ENCODE peak calls at places on chromosomes 3 and 15, in ten cellular contexts. One of them, this sample, is unnamed.

GRCh38 chr3:63979093-63979492 is 44.2 kb downstream of the PSMD6 start:
- DNase-seq in body of pancreas: peak; percentile 35
- DNase-seq in nephron progenitor cell: no peak
- DNase-seq in fibroblast of mammary gland: peak; percentile 26
- DNase-seq in testis: no peak
- DNase-seq in AG09309: no peak
- DNase-seq in osteocyte: no peak
- DNase-seq in A549: no peak
- DNase-seq in cardiac fibroblast: peak; percentile 37
- DNase-seq in pancreas: no peak
- DNase-seq in this sample: peak; percentile 47

GRCh38 chr3:184685055-184685454 is 26.8 kb downstream of the MAGEF1 start:
- DNase-seq in AG09309: no peak
- DNase-seq in fibroblast of mammary gland: no peak
- DNase-seq in A549: no peak
- DNase-seq in testis: no peak
- DNase-seq in osteocyte: no peak
- DNase-seq in pancreas: peak; percentile 41
- DNase-seq in body of pancreas: no peak
- DNase-seq in cardiac fibroblast: no peak
- DNase-seq in nephron progenitor cell: no peak
- DNase-seq in this sample: no peak

GRCh38 chr15:49495993-49496747 is 73.1 kb downstream of the FGF7 start:
- DNase-seq in testis: no peak
- DNase-seq in osteocyte: no peak
- DNase-seq in A549: no peak
- DNase-seq in pancreas: no peak
- DNase-seq in nephron progenitor cell: no peak
- DNase-seq in body of pancreas: no peak
- DNase-seq in cardiac fibroblast: peak; percentile 68
- DNase-seq in AG09309: peak; percentile 28
- DNase-seq in fibroblast of mammary gland: peak; percentile 57
- DNase-seq in this sample: no peak

GRCh38 chr3:196159526-196159925 is 51.7 kb downstream of the ZDHHC19 start:
- DNase-seq in A549: no peak
- DNase-seq in osteocyte: no peak
- DNase-seq in testis: no peak
- DNase-seq in fibroblast of mammary gland: no peak
- DNase-seq in cardiac fibroblast: no peak
- DNase-seq in pancreas: no peak
- DNase-seq in body of pancreas: no peak
- DNase-seq in AG09309: no peak
- DNase-seq in nephron progenitor cell: no peak
- DNase-seq in this sample: no peak

GRCh38 chr3:140216249-140216648 is 281.3 kb downstream of the CLSTN2 start:
- DNase-seq in cardiac fibroblast: peak; percentile 10
- DNase-seq in nephron progenitor cell: no peak
- DNase-seq in fibroblast of mammary gland: peak; percentile 17
- DNase-seq in pancreas: no peak
- DNase-seq in A549: peak; percentile 10
- DNase-seq in testis: no peak
- DNase-seq in body of pancreas: no peak
- DNase-seq in osteocyte: no peak
- DNase-seq in AG09309: no peak
- DNase-seq in this sample: peak; percentile 6

GRCh38 chr15:40845511-40846284 is 1.9 kb downstream of the SPINT1 start:
- DNase-seq in pancreas: peak; percentile 66
- DNase-seq in nephron progenitor cell: no peak
- DNase-seq in osteocyte: no peak
- DNase-seq in body of pancreas: peak; percentile 93
- DNase-seq in AG09309: no peak
- DNase-seq in fibroblast of mammary gland: no peak
- DNase-seq in cardiac fibroblast: no peak
- DNase-seq in A549: no peak
- DNase-seq in testis: no peak
- DNase-seq in this sample: no peak

GRCh38 chr3:154151969-154152368 is 30.8 kb downstream of the ARHGEF26 start:
- DNase-seq in osteocyte: no peak
- DNase-seq in AG09309: peak; percentile 69
- DNase-seq in body of pancreas: no peak
- DNase-seq in cardiac fibroblast: peak; percentile 63
- DNase-seq in testis: no peak
- DNase-seq in A549: no peak
- DNase-seq in pancreas: no peak
- DNase-seq in fibroblast of mammary gland: peak; percentile 50
- DNase-seq in nephron progenitor cell: no peak
- DNase-seq in this sample: no peak

GRCh38 chr3:115581347-115582135 is 41.8 kb upstream of the GAP43 start:
- DNase-seq in osteocyte: no peak
- DNase-seq in body of pancreas: no peak
- DNase-seq in AG09309: peak; percentile 17
- DNase-seq in fibroblast of mammary gland: peak; percentile 48
- DNase-seq in testis: no peak
- DNase-seq in pancreas: no peak
- DNase-seq in nephron progenitor cell: no peak
- DNase-seq in A549: no peak
- DNase-seq in cardiac fibroblast: peak; percentile 32
- DNase-seq in this sample: peak; percentile 10

GRCh38 chr15:28955686-28956421 is 70.1 kb downstream of the APBA2 start:
- DNase-seq in osteocyte: peak; percentile 73
- DNase-seq in body of pancreas: no peak
- DNase-seq in cardiac fibroblast: peak; percentile 57
- DNase-seq in pancreas: peak; percentile 32
- DNase-seq in AG09309: peak; percentile 59
- DNase-seq in testis: no peak
- DNase-seq in fibroblast of mammary gland: peak; percentile 17
- DNase-seq in nephron progenitor cell: no peak
- DNase-seq in A549: no peak
- DNase-seq in this sample: no peak

DNA sequence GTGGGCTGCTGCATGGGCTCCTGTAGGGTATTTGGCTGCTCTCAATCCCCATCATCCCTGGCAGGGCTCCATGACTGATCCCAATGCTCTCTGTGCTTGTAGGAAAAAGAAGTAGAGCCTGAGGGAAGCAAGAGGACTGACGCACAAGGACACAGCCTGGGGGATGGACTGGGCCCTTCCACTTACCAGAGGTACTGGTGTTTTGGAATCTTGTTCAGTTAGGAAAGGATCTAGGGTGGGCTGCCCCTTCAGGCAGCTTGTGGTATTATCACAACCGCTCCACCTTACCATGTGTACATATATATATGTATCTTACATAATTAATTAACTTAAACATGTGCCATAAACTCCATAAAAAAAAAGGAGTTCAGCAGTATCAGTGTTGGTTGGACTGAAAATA is 1.3 kb downstream of the SLC28A2 start:
- DNase-seq in cardiac fibroblast: no peak
- DNase-seq in osteocyte: no peak
- DNase-seq in body of pancreas: no peak
- DNase-seq in nephron progenitor cell: peak; percentile 4
- DNase-seq in testis: no peak
- DNase-seq in AG09309: no peak
- DNase-seq in fibroblast of mammary gland: no peak
- DNase-seq in pancreas: no peak
- DNase-seq in A549: no peak
- DNase-seq in this sample: peak; percentile 19
- TF ChIP-seq CTCF in cardiac fibroblast: no peak
- TF ChIP-seq CTCF in osteocyte: peak; percentile 33
- TF ChIP-seq CTCF in body of pancreas: no peak
- TF ChIP-seq CTCF in nephron progenitor cell: peak; percentile 27
- TF ChIP-seq CTCF in testis: peak; percentile 19
- TF ChIP-seq CTCF in AG09309: peak; percentile 16
- TF ChIP-seq CTCF in fibroblast of mammary gland: peak; percentile 36
- TF ChIP-seq CTCF in pancreas: no peak
- TF ChIP-seq CTCF in A549: no peak
- TF ChIP-seq CTCF in this sample: peak; percentile 50

GRCh38 chr15:62021991-62022600 is 38.2 kb downstream of the VPS13C start:
- DNase-seq in A549: no peak
- DNase-seq in testis: no peak
- DNase-seq in body of pancreas: no peak
- DNase-seq in osteocyte: no peak
- DNase-seq in fibroblast of mammary gland: peak; percentile 8
- DNase-seq in cardiac fibroblast: no peak
- DNase-seq in AG09309: no peak
- DNase-seq in pancreas: no peak
- DNase-seq in nephron progenitor cell: no peak
- DNase-seq in this sample: no peak
- TF ChIP-seq CTCF in A549: peak; percentile 52
- TF ChIP-seq CTCF in testis: no peak
- TF ChIP-seq CTCF in body of pancreas: no peak
- TF ChIP-seq CTCF in osteocyte: peak; percentile 38
- TF ChIP-seq CTCF in fibroblast of mammary gland: peak; percentile 39
- TF ChIP-seq CTCF in cardiac fibroblast: peak; percentile 46
- TF ChIP-seq CTCF in AG09309: peak; percentile 18
- TF ChIP-seq CTCF in pancreas: no peak
- TF ChIP-seq CTCF in nephron progenitor cell: peak; percentile 41
- TF ChIP-seq CTCF in this sample: peak; percentile 52

GRCh38 chr3:179415377-179415776 is 35.9 kb downstream of the GNB4 start:
- DNase-seq in body of pancreas: no peak
- DNase-seq in nephron progenitor cell: no peak
- DNase-seq in testis: no peak
- DNase-seq in osteocyte: no peak
- DNase-seq in fibroblast of mammary gland: no peak
- DNase-seq in pancreas: no peak
- DNase-seq in cardiac fibroblast: no peak
- DNase-seq in AG09309: no peak
- DNase-seq in A549: no peak
- DNase-seq in this sample: no peak
- TF ChIP-seq CTCF in body of pancreas: no peak
- TF ChIP-seq CTCF in nephron progenitor cell: no peak
- TF ChIP-seq CTCF in testis: no peak
- TF ChIP-seq CTCF in osteocyte: no peak
- TF ChIP-seq CTCF in fibroblast of mammary gland: no peak
- TF ChIP-seq CTCF in pancreas: no peak
- TF ChIP-seq CTCF in cardiac fibroblast: no peak
- TF ChIP-seq CTCF in AG09309: no peak
- TF ChIP-seq CTCF in A549: no peak
- TF ChIP-seq CTCF in this sample: no peak

DNA sequence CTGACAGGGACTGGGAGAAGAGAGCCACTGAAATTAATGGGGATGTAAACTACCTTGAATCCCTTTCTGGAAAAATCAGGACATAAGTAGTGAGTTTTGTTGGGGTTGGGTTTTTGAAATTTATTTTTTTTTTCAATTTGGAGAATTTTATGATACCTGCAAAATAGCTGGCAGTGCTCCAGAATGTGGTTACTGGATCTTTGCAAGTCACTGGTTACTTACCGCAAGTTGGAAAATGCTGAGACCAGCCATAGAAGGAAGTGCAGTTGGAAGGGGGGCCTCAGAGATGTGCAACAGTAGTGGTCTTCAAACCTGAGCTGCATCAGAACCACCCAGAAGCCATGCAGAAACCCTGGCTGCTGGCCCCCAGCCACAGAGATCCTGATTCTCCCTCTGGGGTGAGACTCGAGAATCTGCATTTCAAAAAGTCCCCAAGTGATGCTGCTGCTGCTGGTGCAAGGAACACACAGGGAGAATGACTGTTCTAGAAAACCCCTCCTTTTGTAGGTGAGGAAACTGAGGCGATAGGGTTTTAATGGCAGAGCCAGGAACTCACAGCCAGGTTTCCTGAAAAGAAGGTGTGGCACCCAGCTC is 39.7 kb downstream of the SEMA5B start:
- DNase-seq in A549: no peak
- DNase-seq in pancreas: no peak
- DNase-seq in cardiac fibroblast: no peak
- DNase-seq in AG09309: no peak
- DNase-seq in osteocyte: no peak
- DNase-seq in testis: no peak
- DNase-seq in body of pancreas: no peak
- DNase-seq in fibroblast of mammary gland: no peak
- DNase-seq in nephron progenitor cell: no peak
- DNase-seq in this sample: no peak
- TF ChIP-seq CTCF in A549: no peak
- TF ChIP-seq CTCF in pancreas: no peak
- TF ChIP-seq CTCF in cardiac fibroblast: no peak
- TF ChIP-seq CTCF in AG09309: no peak
- TF ChIP-seq CTCF in osteocyte: no peak
- TF ChIP-seq CTCF in testis: no peak
- TF ChIP-seq CTCF in body of pancreas: no peak
- TF ChIP-seq CTCF in fibroblast of mammary gland: no peak
- TF ChIP-seq CTCF in nephron progenitor cell: no peak
- TF ChIP-seq CTCF in this sample: no peak

DNA sequence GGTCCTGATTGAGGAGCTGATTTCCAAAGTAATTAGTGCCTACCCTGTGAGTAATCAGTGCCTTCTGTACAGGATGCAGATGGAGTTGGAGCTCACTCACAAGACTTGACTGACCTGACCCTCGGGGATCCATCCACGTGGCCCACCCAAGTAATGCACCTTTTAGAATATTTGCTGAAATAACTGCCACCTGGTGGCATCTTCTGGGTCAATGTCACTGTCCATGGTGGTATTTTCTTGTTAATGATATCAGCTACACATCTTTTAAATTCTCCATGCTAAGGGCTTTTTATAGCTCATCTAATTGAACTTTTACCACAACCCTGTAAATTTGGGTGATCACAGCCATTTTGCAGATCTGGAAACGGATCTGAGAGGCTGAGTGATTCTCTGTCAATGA is 74.3 kb upstream of the ANKRD34C start:
- DNase-seq in fibroblast of mammary gland: no peak
- DNase-seq in osteocyte: no peak
- DNase-seq in body of pancreas: no peak
- DNase-seq in cardiac fibroblast: no peak
- DNase-seq in testis: no peak
- DNase-seq in pancreas: no peak
- DNase-seq in A549: no peak
- DNase-seq in AG09309: no peak
- DNase-seq in nephron progenitor cell: no peak
- DNase-seq in this sample: no peak
- TF ChIP-seq CTCF in fibroblast of mammary gland: no peak
- TF ChIP-seq CTCF in osteocyte: no peak
- TF ChIP-seq CTCF in body of pancreas: no peak
- TF ChIP-seq CTCF in cardiac fibroblast: no peak
- TF ChIP-seq CTCF in testis: no peak
- TF ChIP-seq CTCF in pancreas: no peak
- TF ChIP-seq CTCF in A549: peak; percentile 13
- TF ChIP-seq CTCF in AG09309: no peak
- TF ChIP-seq CTCF in nephron progenitor cell: no peak
- TF ChIP-seq CTCF in this sample: no peak

This sample was measured in activated CD8-positive, alpha-beta T cell treated with anti-CD3 and anti-CD28 coated beads for 36 hours.